ENCODE peak calls at places on chromosomes 13 and 19, in four cellular contexts. One of them, this sample, is unnamed. For H3K4me1, the result is how much of the 10 kb centered on the place peaks cover.

GRCh38 chr13:20412761-20413355 is 112.8 kb downstream of the CRYL1 start:
- DNase-seq in GM12878: no peak
- DNase-seq in adipocyte: peak
- DNase-seq in HepG2: no peak
- DNase-seq in this sample: peak

GRCh38 chr13:74168263-74168675 is 34.1 kb upstream of the KLF12 start:
- DNase-seq in adipocyte: no peak
- DNase-seq in HepG2: peak
- DNase-seq in GM12878: no peak
- DNase-seq in this sample: no peak

GRCh38 chr13:90954605-90955004 is 392.9 kb upstream of the MIR17HG start:
- DNase-seq in GM12878: no peak
- DNase-seq in adipocyte: no peak
- DNase-seq in HepG2: no peak
- DNase-seq in this sample: no peak

GRCh38 chr13:30125422-30126073 is 181.8 kb downstream of the KATNAL1 start:
- DNase-seq in GM12878: no peak
- DNase-seq in HepG2: peak
- DNase-seq in adipocyte: peak
- DNase-seq in this sample: peak

GRCh38 chr19:19461671-19462622 is 53.4 kb downstream of the TSSK6 start:
- DNase-seq in adipocyte: peak
- DNase-seq in HepG2: peak
- DNase-seq in GM12878: no peak
- DNase-seq in this sample: no peak

GRCh38 chr13:111577429-111577828 is 257.0 kb downstream of the TEX29 start:
- DNase-seq in HepG2: no peak
- DNase-seq in GM12878: no peak
- DNase-seq in adipocyte: no peak
- DNase-seq in this sample: no peak

GRCh38 chr19:30449191-30449590 is 77.0 kb downstream of the ZNF536 start:
- DNase-seq in adipocyte: no peak
- DNase-seq in GM12878: no peak
- DNase-seq in HepG2: no peak
- DNase-seq in this sample: no peak

GRCh38 chr19:49327878-49328544 is 3.0 kb upstream of the SLC6A16 start:
- DNase-seq in HepG2: peak
- DNase-seq in adipocyte: peak
- DNase-seq in GM12878: no peak
- DNase-seq in this sample: peak

GRCh38 chr13:51643882-51644281 is 59.6 kb downstream of the WDFY2 start:
- DNase-seq in adipocyte: peak
- DNase-seq in GM12878: no peak
- DNase-seq in HepG2: peak
- DNase-seq in this sample: peak

GRCh38 chr13:57629821-57630235 is 1.7 kb upstream of the PCDH17 start:
- DNase-seq in adipocyte: peak
- DNase-seq in GM12878: no peak
- DNase-seq in HepG2: no peak
- DNase-seq in this sample: peak

GRCh38 chr13:110713981-110714797 is 689 bp downstream of the ING1 start:
- DNase-seq in HepG2: peak
- DNase-seq in GM12878: no peak
- DNase-seq in adipocyte: peak
- DNase-seq in this sample: peak

GRCh38 chr13:110830800-110831371 is 84.0 kb downstream of the ANKRD10 start:
- DNase-seq in GM12878: no peak
- DNase-seq in adipocyte: no peak
- DNase-seq in HepG2: no peak
- DNase-seq in this sample: no peak

GRCh38 chr13:112783946-112784500 is 94.2 kb downstream of the ATP11A start:
- DNase-seq in GM12878: no peak
- DNase-seq in adipocyte: no peak
- DNase-seq in HepG2: no peak
- DNase-seq in this sample: no peak

GRCh38 chr19:16216744-16217670 is 19.3 kb downstream of the AP1M1 start:
- DNase-seq in HepG2: no peak
- DNase-seq in adipocyte: no peak
- DNase-seq in GM12878: no peak
- DNase-seq in this sample: no peak

DNA sequence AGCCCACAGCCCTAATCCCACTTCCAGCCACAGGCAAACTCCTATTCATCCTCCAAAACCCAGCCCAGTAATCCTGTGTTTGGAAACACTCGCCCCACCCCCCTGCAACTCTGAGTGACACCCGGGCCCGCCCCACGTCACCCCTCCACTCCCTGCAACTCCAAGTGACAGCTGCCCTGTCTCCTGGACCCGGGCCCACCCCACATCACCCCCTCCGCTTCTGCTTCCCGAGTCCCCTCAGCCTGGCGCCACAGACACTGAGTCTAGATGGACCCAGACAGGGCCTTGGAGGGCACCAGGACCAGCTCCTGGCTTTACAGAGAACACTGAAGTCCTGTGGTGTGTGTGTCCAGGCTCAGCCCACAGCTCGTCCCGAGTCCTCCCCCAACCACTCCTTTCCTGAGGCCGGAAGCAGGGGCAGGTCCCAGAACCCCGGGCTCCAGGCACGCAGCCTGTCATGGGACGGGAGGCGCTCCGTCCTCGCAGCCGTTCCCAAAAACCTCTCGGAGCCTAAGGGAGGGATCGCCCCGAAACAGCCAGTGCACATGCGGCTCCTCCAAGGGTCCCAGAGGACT is 7.7 kb downstream of the REXO1 start:
- DNase-seq in GM12878: no peak
- DNase-seq in adipocyte: no peak
- DNase-seq in HepG2: peak
- DNase-seq in this sample: no peak
- H3K4me1 ChIP-seq in GM12878: under half
- H3K4me1 ChIP-seq in adipocyte: under half
- H3K4me1 ChIP-seq in HepG2: half or more
- H3K4me1 ChIP-seq in this sample: under half

GRCh38 chr13:33800646-33801186 is 17.2 kb upstream of the RFC3 start:
- DNase-seq in GM12878: no peak
- DNase-seq in HepG2: no peak
- DNase-seq in adipocyte: no peak
- DNase-seq in this sample: no peak
- H3K9ac ChIP-seq in GM12878: no peak
- H3K9ac ChIP-seq in HepG2: no peak
- H3K9ac ChIP-seq in adipocyte: peak
- H3K9ac ChIP-seq in this sample: no peak

GRCh38 chr19:5436948-5437306 is 18.3 kb upstream of the ZNRF4 start:
- DNase-seq in GM12878: no peak
- DNase-seq in adipocyte: no peak
- DNase-seq in HepG2: no peak
- DNase-seq in this sample: no peak

GRCh38 chr19:5434351-5434917 is 20.8 kb upstream of the ZNRF4 start:
- DNase-seq in GM12878: no peak
- DNase-seq in adipocyte: no peak
- DNase-seq in HepG2: no peak
- DNase-seq in this sample: no peak

GRCh38 chr19:5434970-5435641 is 20.1 kb upstream of the ZNRF4 start:
- DNase-seq in GM12878: no peak
- DNase-seq in adipocyte: peak
- DNase-seq in HepG2: peak
- DNase-seq in this sample: peak

GRCh38 chr19:5435642-5436017 is 19.6 kb upstream of the ZNRF4 start:
- DNase-seq in HepG2: no peak
- DNase-seq in GM12878: no peak
- DNase-seq in adipocyte: no peak
- DNase-seq in this sample: no peak

DNA sequence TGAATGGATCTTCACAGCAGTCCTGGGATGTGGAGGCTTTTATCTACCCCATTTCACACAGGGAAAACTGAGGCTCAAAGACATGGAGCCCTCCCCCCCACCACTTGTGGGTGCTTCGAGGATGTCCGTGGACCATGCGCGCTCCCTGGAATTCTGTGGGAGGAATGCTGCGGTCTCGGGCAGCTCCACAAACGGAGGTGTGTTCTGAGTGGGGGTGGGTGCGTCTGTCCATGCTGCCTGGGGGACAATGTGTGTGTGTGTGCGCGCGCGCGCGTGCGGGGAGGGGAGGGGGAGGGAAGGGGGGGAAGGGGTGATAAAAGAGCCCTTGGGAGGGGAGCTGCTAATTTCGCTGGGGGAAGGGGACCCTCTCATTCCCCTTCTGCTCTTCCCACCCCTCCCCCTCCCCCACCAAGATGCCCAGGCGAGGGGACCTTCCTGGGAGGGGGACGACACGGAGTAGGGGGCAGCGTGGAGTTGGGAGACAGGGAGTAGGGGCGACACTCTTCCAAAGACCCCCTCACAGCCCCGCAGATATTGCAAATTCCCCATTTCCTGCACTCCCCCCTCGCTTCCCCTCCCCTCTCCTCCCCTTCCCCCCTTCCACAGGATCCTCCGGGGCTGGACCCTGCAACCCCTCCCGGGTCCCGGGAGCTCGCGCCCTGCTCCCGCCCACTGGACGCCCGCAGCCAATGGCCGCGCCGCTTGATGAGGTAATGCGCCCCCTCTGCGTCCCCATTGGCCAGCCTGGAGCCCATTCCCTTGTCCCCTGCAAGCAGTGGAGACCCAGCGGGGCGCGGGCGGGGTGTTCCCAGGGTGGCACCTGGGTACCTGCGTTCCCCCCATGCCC is 18.9 kb upstream of the ZNRF4 start:
- DNase-seq in HepG2: no peak
- DNase-seq in GM12878: no peak
- DNase-seq in adipocyte: peak
- DNase-seq in this sample: peak
- H3K4me1 ChIP-seq in HepG2: under half
- H3K4me1 ChIP-seq in GM12878: under half
- H3K4me1 ChIP-seq in adipocyte: under half
- H3K4me1 ChIP-seq in this sample: under half

DNA sequence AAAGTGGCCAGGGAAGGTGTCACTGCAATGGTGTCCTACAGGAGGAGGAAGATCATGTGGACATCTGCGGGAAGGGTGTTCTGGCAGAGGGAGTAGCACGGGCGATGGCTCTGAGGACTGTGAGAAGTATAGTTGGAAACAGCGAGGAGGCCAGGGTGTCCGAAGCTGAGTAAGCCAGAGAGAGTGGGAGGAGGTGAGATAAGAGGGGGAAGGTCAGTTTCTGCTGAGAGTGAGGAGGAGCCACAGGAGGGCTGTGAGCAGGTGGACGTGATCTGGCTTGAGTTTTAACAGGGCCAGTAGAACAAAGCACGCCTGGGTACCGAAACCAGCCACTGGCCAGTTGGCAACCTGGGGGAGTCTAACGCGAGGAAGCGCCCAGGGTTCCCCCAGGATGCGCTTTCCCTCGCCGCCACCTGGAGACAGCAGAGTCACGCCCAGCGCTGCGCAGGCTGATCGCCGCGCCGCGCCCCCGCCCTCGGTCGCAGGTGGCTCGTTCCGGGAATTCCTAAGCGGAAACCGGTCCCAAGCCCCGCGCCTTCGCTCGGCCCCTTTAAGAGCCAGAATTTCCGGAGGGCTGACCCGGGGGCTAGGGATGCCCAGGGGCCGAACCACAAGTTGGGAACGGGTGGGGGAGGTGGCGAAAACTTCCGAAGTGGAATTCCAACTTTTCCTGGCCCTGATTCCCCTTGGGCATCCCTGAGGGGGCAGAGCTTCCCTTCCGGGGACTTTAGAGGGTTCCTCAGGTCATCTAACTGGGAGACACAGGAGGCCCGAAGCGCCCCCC is 1.1 kb upstream of the LSR start:
- DNase-seq in HepG2: peak
- DNase-seq in adipocyte: no peak
- DNase-seq in GM12878: peak
- DNase-seq in this sample: peak
- H3K9ac ChIP-seq in HepG2: peak
- H3K9ac ChIP-seq in adipocyte: no peak
- H3K9ac ChIP-seq in GM12878: peak
- H3K9ac ChIP-seq in this sample: peak

GRCh38 chr19:5567360-5567970 is at the start of gene TINCR:
- DNase-seq in adipocyte: peak
- DNase-seq in HepG2: no peak
- DNase-seq in GM12878: no peak
- DNase-seq in this sample: no peak
- H3K4me1 ChIP-seq in adipocyte: under half
- H3K4me1 ChIP-seq in HepG2: under half
- H3K4me1 ChIP-seq in GM12878: under half
- H3K4me1 ChIP-seq in this sample: under half

DNA sequence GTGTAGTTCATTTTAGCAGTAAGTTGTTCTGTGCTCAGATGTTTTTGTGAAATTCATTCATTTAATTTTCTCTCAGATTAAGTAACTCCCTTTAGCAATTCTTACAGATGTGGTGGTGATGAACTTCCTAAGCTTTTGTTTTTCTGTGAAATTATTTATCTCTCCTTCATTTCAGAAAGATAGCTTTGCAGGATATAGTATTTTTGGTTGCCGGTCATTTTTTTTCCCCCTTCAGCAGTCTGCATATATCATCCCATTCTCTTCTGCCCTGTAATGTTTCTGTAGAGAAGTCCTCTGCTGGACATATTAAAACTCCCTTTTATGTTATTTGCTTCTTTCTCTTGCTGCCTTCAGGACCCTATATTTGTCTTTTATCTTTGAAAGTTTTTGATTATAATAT is 470.2 kb downstream of the PCDH9 start:
- DNase-seq in GM12878: no peak
- DNase-seq in HepG2: no peak
- DNase-seq in adipocyte: no peak
- DNase-seq in this sample: no peak
- H3K9ac ChIP-seq in GM12878: no peak
- H3K9ac ChIP-seq in HepG2: no peak
- H3K9ac ChIP-seq in adipocyte: no peak
- H3K9ac ChIP-seq in this sample: no peak

DNA sequence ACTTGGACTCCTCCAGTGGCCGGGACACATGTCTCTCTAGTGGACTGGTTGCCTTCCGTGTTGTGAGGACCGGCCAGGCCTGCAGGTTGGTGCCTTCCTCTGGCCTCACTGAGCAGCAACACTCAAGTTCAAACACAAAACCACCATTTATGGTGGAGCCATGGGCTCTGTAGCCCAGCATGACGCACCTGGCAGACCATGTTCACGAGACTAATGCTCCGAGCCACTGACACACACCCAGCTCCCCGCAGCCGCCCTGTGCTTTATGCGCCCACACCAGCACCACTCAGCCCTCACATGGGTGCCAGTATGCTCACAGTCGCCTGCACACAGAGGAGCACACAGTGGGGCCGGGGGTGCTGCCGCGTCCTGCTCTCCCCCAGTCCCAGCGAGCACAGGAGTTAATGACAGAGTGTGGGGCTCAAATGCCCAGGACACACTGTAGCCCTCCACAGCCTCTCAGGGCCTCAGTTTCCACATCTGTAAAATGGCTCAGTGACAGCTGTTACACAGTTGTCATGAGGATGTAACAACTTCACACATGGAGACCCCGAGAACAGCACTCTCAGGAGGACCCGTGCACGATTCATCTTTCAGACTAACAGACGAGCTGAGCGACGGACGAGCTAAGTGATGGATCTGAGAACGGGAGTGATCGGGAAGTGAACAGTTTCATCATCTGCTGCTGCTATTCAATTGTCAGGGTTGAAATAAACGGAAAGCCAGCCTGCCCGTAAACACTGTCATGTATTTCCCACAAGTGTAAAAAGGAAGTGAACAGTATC is 7.8 kb downstream of the GAS6 start:
- DNase-seq in adipocyte: no peak
- DNase-seq in GM12878: no peak
- DNase-seq in HepG2: no peak
- DNase-seq in this sample: no peak
- H3K4me1 ChIP-seq in adipocyte: under half
- H3K4me1 ChIP-seq in GM12878: under half
- H3K4me1 ChIP-seq in HepG2: half or more
- H3K4me1 ChIP-seq in this sample: under half